ENCODE peak calls at places on chromosomes 6 and 20, in six cellular contexts. H, E, T, F, R and X are unnamed samples.

GRCh38 chr6:143187173-143187908 is 126.7 kb downstream of the AIG1 start:
- DNase-seq in H (no peak), E (no peak), T (no peak), F (no peak), R (no peak), X (no peak)

GRCh38 chr20:19885981-19886665 is 128.1 kb downstream of the RIN2 start:
- DNase-seq in H (peak), E (no peak), T (peak), F (peak), R (peak), X (no peak)

GRCh38 chr6:151240036-151240685 is 394 bp downstream of the AKAP12 start:
- DNase-seq in H (peak), E (no peak), T (peak), F (peak), R (peak), X (peak)

GRCh38 chr6:170172825-170173231 is 118.0 kb downstream of the DLL1 start:
- DNase-seq in H (no peak), E (no peak), T (no peak), F (no peak), R (no peak), X (no peak)

GRCh38 chr6:124924333-124924759 is 37.9 kb upstream of the RNF217 start:
- DNase-seq in H (no peak), E (no peak), T (peak), F (no peak), R (no peak), X (no peak)

GRCh38 chr20:35952480-35953410 is 1.6 kb downstream of the SCAND1 start:
- DNase-seq in H (no peak), E (no peak), T (peak), F (no peak), R (no peak), X (no peak)

GRCh38 chr6:150689900-150690590 is 90.4 kb downstream of the PLEKHG1 start:
- DNase-seq in H (no peak), E (no peak), T (no peak), F (no peak), R (no peak), X (no peak)

GRCh38 chr6:170190046-170190445 is 100.8 kb downstream of the DLL1 start:
- DNase-seq in H (no peak), E (no peak), T (no peak), F (no peak), R (no peak), X (no peak)

GRCh38 chr6:152089992-152090391 is 282.5 kb downstream of the ESR1 start:
- DNase-seq in H (no peak), E (no peak), T (no peak), F (no peak), R (no peak), X (no peak)

GRCh38 chr6:73391735-73392134 is 2.9 kb upstream of the DDX43 start:
- DNase-seq in H (no peak), E (no peak), T (no peak), F (no peak), R (no peak), X (no peak)

GRCh38 chr6:79269877-79270276 is 35.4 kb upstream of the HMGN3 start:
- DNase-seq in H (no peak), E (no peak), T (peak), F (no peak), R (no peak), X (peak)

GRCh38 chr6:136525586-136526195 is 24.5 kb downstream of the MAP7 start:
- DNase-seq in H (no peak), E (no peak), T (no peak), F (no peak), R (no peak), X (no peak)

GRCh38 chr6:36769161-36769675 is 70.0 kb downstream of the CPNE5 start:
- DNase-seq in H (no peak), E (no peak), T (no peak), F (no peak), R (no peak), X (no peak)

GRCh38 chr6:166474721-166475565 is 92.2 kb upstream of the MPC1 start:
- DNase-seq in H (no peak), E (no peak), T (no peak), F (no peak), R (no peak), X (no peak)

GRCh38 chr6:139982652-139983051 is 608.2 kb upstream of the CITED2 start:
- DNase-seq in H (no peak), E (no peak), T (no peak), F (no peak), R (no peak), X (peak)

GRCh38 chr6:9563996-9564395 is 850.9 kb downstream of the TFAP2A start:
- DNase-seq in H (no peak), E (no peak), T (no peak), F (no peak), R (no peak), X (no peak)

GRCh38 chr20:47320990-47321805 is 35.3 kb downstream of the ZMYND8 start:
- DNase-seq in H (no peak), E (no peak), T (peak), F (no peak), R (no peak), X (no peak)

GRCh38 chr6:139278190-139278589 is 13.6 kb downstream of the TXLNB start:
- DNase-seq in H (no peak), E (no peak), T (no peak), F (no peak), R (no peak), X (no peak)

GRCh38 chr6:128966934-128967333 is 84.0 kb downstream of the LAMA2 start:
- DNase-seq in H (no peak), E (no peak), T (no peak), F (no peak), R (no peak), X (no peak)

GRCh38 chr6:143535189-143535614 is 23.7 kb upstream of the FUCA2 start:
- DNase-seq in H (no peak), E (no peak), T (peak), F (no peak), R (no peak), X (no peak)

GRCh38 chr20:54134445-54135220 is 39.2 kb downstream of the CYP24A1 start:
- DNase-seq in H (no peak), E (no peak), T (no peak), F (no peak), R (no peak), X (no peak)

GRCh38 chr6:143545165-143545564 is 33.6 kb upstream of the FUCA2 start:
- DNase-seq in H (no peak), E (no peak), T (no peak), F (no peak), R (no peak), X (no peak)

GRCh38 chr6:25590986-25591385 is 61.0 kb upstream of the SCGN start:
- DNase-seq in H (no peak), E (no peak), T (no peak), F (no peak), R (no peak), X (no peak)

GRCh38 chr6:168968228-168968627 is 285.4 kb downstream of the THBS2 start:
- DNase-seq in H (no peak), E (no peak), T (peak), F (peak), R (no peak), X (peak)

GRCh38 chr6:18293192-18293904 is 29.0 kb upstream of the DEK start:
- DNase-seq in H (no peak), E (no peak), T (peak), F (no peak), R (no peak), X (no peak)